ENCODE peak calls at places on chromosomes 2 and 18, in seven cellular contexts. L is psoas muscle, V is HT1080, T is RWPE1, R is Calu3, Y is fibroblast of the aortic adventitia, X is cardiac fibroblast. U is an unnamed sample.

GRCh38 chr2:14803994-14804393 is 171.5 kb downstream of the LRATD1 start:
- DNase-seq in L (no peak), V (no peak), T (no peak), R (no peak), Y (no peak), X (no peak), U (no peak)

GRCh38 chr2:27135471-27135955 is 1.1 kb upstream of the PREB start:
- DNase-seq in L (no peak), V (no peak), T (no peak), R (no peak), Y (no peak), X (no peak), U (no peak)

GRCh38 chr2:2579814-2580213 is 248.7 kb upstream of the MYT1L start:
- DNase-seq in L (peak), V (no peak), T (no peak), R (no peak), Y (no peak), X (no peak), U (no peak)

GRCh38 chr2:108956375-108956774 is 32.6 kb downstream of the EDAR start:
- DNase-seq in L (no peak), V (no peak), T (no peak), R (no peak), Y (no peak), X (no peak), U (no peak)

GRCh38 chr2:23673830-23674679 is 252.9 kb downstream of the ATAD2B start:
- DNase-seq in L (no peak), V (no peak), T (no peak), R (no peak), Y (no peak), X (no peak), U (peak)

GRCh38 chr2:5915926-5916325 is 223.7 kb downstream of the SOX11 start:
- DNase-seq in L (no peak), V (peak), T (no peak), R (peak), Y (no peak), X (no peak), U (no peak)

GRCh38 chr2:119764832-119765231 is 5.1 kb downstream of the PTPN4 start:
- DNase-seq in L (no peak), V (no peak), T (no peak), R (no peak), Y (no peak), X (no peak), U (no peak)

GRCh38 chr2:237298323-237299118 is 115.4 kb downstream of the COL6A3 start:
- DNase-seq in L (no peak), V (peak), T (peak), R (peak), Y (peak), X (peak), U (no peak)

GRCh38 chr2:217954469-217954868 is 48.3 kb downstream of the TNS1 start:
- DNase-seq in L (no peak), V (no peak), T (no peak), R (no peak), Y (no peak), X (no peak), U (no peak)

GRCh38 chr2:159188449-159188848 is 98.1 kb downstream of the WDSUB1 start:
- DNase-seq in L (no peak), V (no peak), T (no peak), R (no peak), Y (no peak), X (no peak), U (no peak)

GRCh38 chr2:240225660-240226475 is 85.4 kb upstream of the OTOS start:
- DNase-seq in L (no peak), V (no peak), T (no peak), R (peak), Y (no peak), X (no peak), U (no peak)

GRCh38 chr18:36583155-36583745 is 245.6 kb downstream of the TPGS2 start:
- DNase-seq in L (no peak), V (no peak), T (no peak), R (no peak), Y (no peak), X (no peak), U (no peak)

GRCh38 chr18:68500551-68500950 is 214.4 kb downstream of the TMX3 start:
- DNase-seq in L (no peak), V (no peak), T (no peak), R (no peak), Y (no peak), X (no peak), U (no peak)

GRCh38 chr2:85862426-85862825 is 26.4 kb downstream of the ST3GAL5 start:
- DNase-seq in L (no peak), V (peak), T (no peak), R (no peak), Y (no peak), X (no peak), U (no peak)

GRCh38 chr18:43563780-43564179 is 286.5 kb upstream of the SYT4 start:
- DNase-seq in L (no peak), V (peak), T (peak), R (peak), Y (peak), X (peak), U (peak)

GRCh38 chr18:12989397-12990127 is 1.6 kb upstream of the CEP192 start:
- DNase-seq in L (peak), V (no peak), T (no peak), R (no peak), Y (no peak), X (no peak), U (no peak)

GRCh38 chr2:31170071-31170698 is 31.9 kb upstream of the GALNT14 start:
- DNase-seq in L (peak), V (peak), T (peak), R (peak), Y (peak), X (peak), U (peak)

GRCh38 chr2:105443610-105444598 is 45.1 kb upstream of the FHL2 start:
- DNase-seq in L (no peak), V (no peak), T (no peak), R (no peak), Y (no peak), X (no peak), U (no peak)

GRCh38 chr2:77629529-77629928 is 107.4 kb upstream of the LRRTM4 start:
- DNase-seq in L (no peak), V (no peak), T (no peak), R (no peak), Y (no peak), X (no peak), U (no peak)

GRCh38 chr2:187434342-187434785 is 13.7 kb downstream of the CALCRL start:
- DNase-seq in L (no peak), V (no peak), T (no peak), R (no peak), Y (peak), X (peak), U (no peak)

GRCh38 chr2:135812907-135813511 is 24.0 kb downstream of the LCT start:
- DNase-seq in L (no peak), V (no peak), T (no peak), R (no peak), Y (no peak), X (no peak), U (no peak)

GRCh38 chr2:238593236-238593635 is 166.5 kb downstream of the ASB1 start:
- DNase-seq in L (no peak), V (no peak), T (no peak), R (no peak), Y (no peak), X (no peak), U (no peak)

GRCh38 chr18:75162467-75162866 is 46.5 kb downstream of the PTGR3 start:
- DNase-seq in L (no peak), V (peak), T (peak), R (no peak), Y (peak), X (peak), U (no peak)

GRCh38 chr2:61636686-61637085 is 98.5 kb upstream of the XPO1 start:
- DNase-seq in L (no peak), V (no peak), T (no peak), R (no peak), Y (no peak), X (no peak), U (no peak)

GRCh38 chr2:238119756-238120462 is 18.6 kb upstream of the KLHL30 start:
- DNase-seq in L (peak), V (no peak), T (no peak), R (no peak), Y (no peak), X (no peak), U (peak)

GRCh38 chr2:56314809-56315208 is 131.0 kb downstream of the CCDC85A start:
- DNase-seq in L (no peak), V (no peak), T (no peak), R (no peak), Y (no peak), X (no peak), U (no peak)

GRCh38 chr2:172458561-172459124 is 31.3 kb downstream of the ITGA6 start:
- DNase-seq in L (no peak), V (no peak), T (no peak), R (no peak), Y (no peak), X (no peak), U (no peak)

GRCh38 chr2:123502926-123503325 is 522.2 kb upstream of the CNTNAP5 start:
- DNase-seq in L (no peak), V (peak), T (peak), R (no peak), Y (peak), X (peak), U (no peak)

GRCh38 chr2:33786881-33787280 is 187.8 kb upstream of the FAM98A start:
- DNase-seq in L (no peak), V (peak), T (no peak), R (no peak), Y (no peak), X (no peak), U (no peak)

GRCh38 chr18:78873916-78874505 is 105.6 kb upstream of the SALL3 start:
- DNase-seq in L (no peak), V (peak), T (no peak), R (no peak), Y (no peak), X (no peak), U (no peak)

GRCh38 chr2:219314804-219315468 is 5.7 kb upstream of the PTPRN start:
- DNase-seq in L (no peak), V (peak), T (no peak), R (no peak), Y (no peak), X (no peak), U (no peak)

GRCh38 chr2:193011870-193012269 is 817.1 kb upstream of the TMEFF2 start:
- DNase-seq in L (no peak), V (no peak), T (no peak), R (no peak), Y (no peak), X (no peak), U (no peak)

GRCh38 chr18:55517055-55517454 is 70.9 kb downstream of the TCF4 start:
- DNase-seq in L (no peak), V (no peak), T (no peak), R (no peak), Y (no peak), X (no peak), U (no peak)

GRCh38 chr2:19351914-19352697 is 6.3 kb downstream of the OSR1 start:
- DNase-seq in L (peak), V (no peak), T (no peak), R (no peak), Y (peak), X (no peak), U (no peak)

GRCh38 chr2:46763861-46764260 is 151.7 kb downstream of the MCFD2 start:
- DNase-seq in L (no peak), V (no peak), T (no peak), R (no peak), Y (no peak), X (no peak), U (no peak)

GRCh38 chr2:240412975-240413812 is 22.3 kb upstream of the GPC1 start:
- DNase-seq in L (peak), V (no peak), T (no peak), R (no peak), Y (no peak), X (no peak), U (no peak)